ENCODE peak calls at places on chromosomes 12 and 14, in nine cellular contexts. P, I, W, V, X, B, Z, H and R are unnamed samples. For H3K9me3, the result is how much of the 10 kb centered on the place peaks cover.

GRCh38 chr12:4134833-4135597 is 138.5 kb upstream of the CCND2 start:
- DNase-seq in V (no peak), H (no peak), X (peak), P (no peak), I (no peak), Z (no peak), B (peak), W (no peak), R (no peak)

GRCh38 chr12:3727877-3728632 is 24.9 kb downstream of the CRACR2A start:
- DNase-seq in X (no peak), B (no peak), H (no peak), P (no peak), V (no peak), Z (no peak), I (peak), W (peak), R (peak)

GRCh38 chr12:17592472-17592871 is 497.5 kb downstream of the RERGL start:
- DNase-seq in X (no peak), P (no peak), I (no peak), W (no peak), H (no peak), B (no peak), Z (no peak), V (no peak), R (no peak)

GRCh38 chr12:100388382-100388781 is 31.5 kb downstream of the SLC17A8 start:
- DNase-seq in P (no peak), W (no peak), H (no peak), I (no peak), Z (no peak), X (no peak), V (no peak), B (no peak), R (no peak)

GRCh38 chr14:40417777-40418401 is 985.7 kb upstream of the FBXO33 start:
- DNase-seq in W (no peak), I (no peak), H (no peak), B (peak), V (peak), P (peak), Z (peak), X (no peak), R (no peak)

GRCh38 chr12:69508091-69508490 is 37.9 kb downstream of the FRS2 start:
- DNase-seq in W (peak), X (no peak), V (no peak), P (no peak), B (no peak), I (no peak), Z (no peak), H (no peak), R (no peak)

GRCh38 chr12:49093746-49094103 is 876 bp downstream of the DHH start:
- DNase-seq in Z (peak), P (peak), V (no peak), X (no peak), H (no peak), W (no peak), B (peak), I (no peak), R (no peak)

GRCh38 chr12:120369476-120370342 is 745 bp upstream of the MSI1 start:
- DNase-seq in H (no peak), I (no peak), P (no peak), Z (peak), V (no peak), X (no peak), W (no peak), B (peak), R (no peak)

GRCh38 chr14:71235865-71236264 is 328.6 kb downstream of the PCNX1 start:
- DNase-seq in W (no peak), B (no peak), X (peak), Z (no peak), H (no peak), I (no peak), P (peak), V (peak), R (peak)

GRCh38 chr12:76308866-76309265 is 39.3 kb downstream of the BBS10 start:
- DNase-seq in V (no peak), X (no peak), I (no peak), B (no peak), W (no peak), H (no peak), Z (no peak), P (no peak), R (no peak)

GRCh38 chr12:115094163-115094816 is 410.3 kb upstream of the TBX3 start:
- DNase-seq in I (no peak), H (no peak), W (no peak), B (no peak), Z (no peak), P (no peak), V (no peak), X (peak), R (no peak)

GRCh38 chr14:23356662-23357061 is 4.0 kb upstream of the SLC22A17 start:
- DNase-seq in Z (no peak), P (no peak), W (no peak), H (no peak), I (no peak), X (peak), B (peak), V (no peak), R (no peak)

GRCh38 chr14:91893659-91894058 is 26.3 kb upstream of the TC2N start:
- DNase-seq in Z (no peak), I (no peak), W (peak), V (peak), P (no peak), H (no peak), B (no peak), X (no peak), R (no peak)

GRCh38 chr14:24372701-24373416 is 4.9 kb downstream of the NFATC4 start:
- DNase-seq in I (no peak), H (no peak), P (peak), B (no peak), Z (no peak), X (peak), V (no peak), W (peak), R (no peak)

GRCh38 chr12:131092911-131093901 is 139.5 kb downstream of the ADGRD1 start:
- DNase-seq in H (peak), W (no peak), V (peak), B (peak), Z (no peak), X (peak), P (no peak), I (no peak), R (peak)

GRCh38 chr12:15540025-15540424 is 217.7 kb downstream of the PTPRO start:
- DNase-seq in B (no peak), V (peak), Z (no peak), H (no peak), P (no peak), W (peak), I (peak), X (no peak), R (no peak)

GRCh38 chr12:65302891-65303290 is 24.4 kb downstream of the MSRB3 start:
- DNase-seq in X (no peak), V (no peak), H (no peak), B (no peak), Z (no peak), I (no peak), P (no peak), W (no peak), R (no peak)

GRCh38 chr14:93105362-93105761 is 10.4 kb downstream of the ITPK1 start:
- DNase-seq in H (no peak), X (peak), Z (no peak), V (peak), I (peak), W (peak), P (no peak), B (no peak), R (no peak)

GRCh38 chr12:9319044-9319841 is 111.0 kb upstream of the PZP start:
- DNase-seq in V (peak), Z (no peak), W (peak), B (no peak), H (no peak), I (no peak), P (peak), X (no peak), R (no peak)

GRCh38 chr12:65653321-65653720 is 171.0 kb upstream of the HMGA2 start:
- DNase-seq in I (no peak), B (no peak), P (no peak), X (no peak), H (no peak), Z (no peak), W (no peak), V (no peak), R (no peak)

GRCh38 chr12:48105321-48105866 is 485 bp downstream of the SENP1 start:
- DNase-seq in Z (no peak), V (peak), H (no peak), I (peak), X (no peak), P (no peak), W (peak), B (no peak), R (no peak)

DNA sequence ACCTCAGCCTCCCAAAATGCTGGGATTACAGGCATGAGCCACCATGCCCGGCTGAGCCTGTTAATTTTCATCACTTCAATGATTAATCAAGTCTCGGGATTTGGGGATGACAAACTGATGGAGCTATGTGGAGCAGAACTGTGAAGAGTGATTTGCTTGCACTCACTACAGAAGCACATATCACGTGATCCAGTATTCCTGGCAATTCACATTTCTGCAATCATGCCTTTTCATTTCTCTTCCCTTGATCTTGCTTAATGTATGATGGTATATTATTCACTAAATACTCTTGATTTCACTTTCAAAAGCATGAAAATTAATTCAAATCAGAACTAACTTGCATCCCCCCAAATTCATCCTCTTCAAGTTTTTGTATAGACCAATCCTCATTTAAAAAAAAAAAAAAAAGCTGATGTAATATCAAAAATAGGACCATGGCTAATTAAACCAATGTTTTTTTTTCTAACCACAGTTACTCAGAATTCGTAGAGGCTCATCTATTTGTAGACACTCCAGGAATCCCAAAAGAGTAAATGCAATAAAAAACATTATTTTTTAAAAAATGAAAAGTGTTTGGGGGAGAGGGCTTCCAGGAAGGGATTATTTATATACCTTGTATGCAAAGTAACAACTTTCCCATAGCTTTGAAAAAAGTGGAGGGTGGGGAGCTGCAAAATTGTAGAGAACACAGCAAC is 7.0 kb upstream of the ATXN2 start:
- DNase-seq in H (no peak), I (no peak), P (no peak), Z (no peak), V (peak), W (no peak), X (no peak), B (no peak), R (no peak)
- H3K27ac ChIP-seq in H (no peak), I (no peak), P (no peak), Z (no peak), V (no peak), W (no peak), X (no peak), B (no peak), R (no peak)

GRCh38 chr12:34600592-34601462 is 578.5 kb downstream of the ALG10 start:
- DNase-seq in P (peak), W (no peak), V (no peak), B (no peak), H (no peak), I (no peak), Z (no peak), X (peak), R (no peak)

GRCh38 chr12:34597548-34598351 is 575.5 kb downstream of the ALG10 start:
- DNase-seq in X (no peak), B (no peak), Z (no peak), H (peak), V (no peak), W (no peak), P (no peak), I (no peak), R (no peak)

GRCh38 chr12:34599530-34600513 is 577.5 kb downstream of the ALG10 start:
- DNase-seq in P (peak), Z (no peak), H (peak), V (no peak), X (peak), I (no peak), W (no peak), B (no peak), R (no peak)

GRCh38 chr12:34598352-34598827 is 576.1 kb downstream of the ALG10 start:
- DNase-seq in P (peak), Z (no peak), W (no peak), I (no peak), X (peak), V (no peak), H (no peak), B (no peak), R (no peak)

GRCh38 chr12:34598851-34599529 is 576.7 kb downstream of the ALG10 start:
- DNase-seq in W (no peak), X (peak), V (no peak), P (no peak), B (no peak), H (no peak), I (no peak), Z (no peak), R (no peak)
- H3K9me3 ChIP-seq in W (under half), X (under half), V (under half), P (under half), B (half or more), H (half or more), I (half or more), Z (under half), R (half or more)

DNA sequence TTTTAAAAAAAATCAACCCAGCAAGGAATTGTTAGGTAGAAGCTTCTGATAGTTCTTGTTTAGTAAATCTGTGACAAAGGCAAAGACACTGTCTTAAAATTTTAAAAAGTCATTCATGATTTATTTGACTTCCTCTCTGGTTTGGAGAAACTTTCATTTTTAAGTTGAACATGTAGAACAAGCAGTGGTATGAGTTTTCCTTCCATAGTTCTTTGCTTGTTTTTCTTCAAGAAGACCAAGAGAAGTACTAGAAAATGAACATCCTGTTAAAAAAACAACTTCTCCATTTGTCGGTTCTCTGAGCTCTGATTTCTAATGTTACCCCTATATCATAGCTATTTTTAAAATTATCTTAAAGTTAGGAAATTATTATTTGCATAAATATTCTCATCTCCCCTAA is 15.6 kb downstream of the DIP2B start:
- DNase-seq in B (no peak), H (no peak), I (no peak), Z (no peak), P (no peak), X (no peak), V (no peak), W (no peak), R (no peak)
- H3K27ac ChIP-seq in B (no peak), H (peak), I (no peak), Z (peak), P (no peak), X (no peak), V (no peak), W (no peak), R (no peak)

GRCh38 chr12:34373926-34374325 is 351.6 kb downstream of the ALG10 start:
- DNase-seq in B (no peak), X (no peak), W (no peak), P (no peak), V (no peak), I (no peak), Z (no peak), H (no peak), R (no peak)
- H3K9me3 ChIP-seq in B (half or more), X (under half), W (under half), P (under half), V (under half), I (under half), Z (under half), H (half or more), R (under half)

GRCh38 chr14:80298491-80299017 is 87.2 kb upstream of the DIO2 start:
- DNase-seq in Z (no peak), H (no peak), X (no peak), B (no peak), W (no peak), V (no peak), I (no peak), P (no peak), R (no peak)
- H3K27ac ChIP-seq in Z (no peak), H (no peak), X (no peak), B (no peak), W (no peak), V (no peak), I (no peak), P (no peak), R (no peak)

DNA sequence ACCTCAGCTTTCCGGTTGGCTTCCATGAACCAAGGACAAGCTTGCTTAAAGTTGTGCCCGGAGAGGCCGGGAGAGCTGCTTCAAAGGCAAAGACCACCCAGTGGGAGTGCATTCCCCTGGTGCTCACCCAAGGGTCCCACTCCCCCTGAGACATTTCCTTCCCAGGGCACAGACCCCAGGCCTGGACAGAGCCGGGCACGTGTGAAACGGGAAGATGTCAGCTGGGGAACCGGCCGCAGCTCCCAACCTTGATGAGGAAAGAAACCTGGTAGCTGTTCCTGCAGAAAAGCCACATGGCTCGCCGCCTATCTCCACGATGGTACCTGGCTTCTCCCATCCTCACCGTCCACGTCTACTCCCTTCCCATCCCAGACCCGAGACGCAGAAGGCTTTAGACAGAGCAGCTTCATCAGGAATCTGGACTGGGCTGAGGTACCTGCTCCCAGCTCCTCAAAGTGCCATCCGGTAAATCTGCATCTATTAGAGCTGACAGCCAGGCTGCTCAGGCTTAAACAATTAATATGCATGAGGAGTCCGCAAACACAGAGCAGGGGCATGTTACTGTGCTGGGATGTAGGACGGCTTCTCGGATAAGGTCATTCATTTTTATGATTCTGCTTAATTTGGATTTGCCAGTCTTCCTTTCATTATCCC is 53.2 kb downstream of the GALNT9 start:
- DNase-seq in W (no peak), P (no peak), Z (no peak), H (no peak), X (no peak), I (no peak), B (no peak), V (no peak), R (no peak)
- H3K9me3 ChIP-seq in W (under half), P (under half), Z (under half), H (under half), X (under half), I (under half), B (under half), V (under half), R (under half)

GRCh38 chr12:52091061-52091460 is 11.6 kb downstream of the SMIM41 start:
- DNase-seq in B (no peak), I (no peak), H (no peak), W (no peak), V (no peak), Z (no peak), X (no peak), P (peak), R (no peak)
- H3K27ac ChIP-seq in B (no peak), I (no peak), H (no peak), W (no peak), V (no peak), Z (no peak), X (no peak), P (no peak), R (no peak)

GRCh38 chr12:34384693-34385092 is 362.4 kb downstream of the ALG10 start:
- DNase-seq in X (no peak), I (no peak), W (no peak), P (no peak), V (no peak), H (no peak), Z (no peak), B (no peak), R (no peak)
- H3K9me3 ChIP-seq in X (under half), I (half or more), W (under half), P (under half), V (under half), H (half or more), Z (under half), B (half or more), R (under half)

GRCh38 chr12:71461787-71462328 is 22.3 kb downstream of the LGR5 start:
- DNase-seq in I (no peak), B (no peak), V (no peak), H (no peak), X (no peak), W (no peak), P (peak), Z (no peak), R (no peak)

GRCh38 chr12:71456990-71457389 is 17.4 kb downstream of the LGR5 start:
- DNase-seq in B (no peak), W (no peak), Z (no peak), V (no peak), I (no peak), H (no peak), X (no peak), P (no peak), R (no peak)

GRCh38 chr12:71456316-71456715 is 16.7 kb downstream of the LGR5 start:
- DNase-seq in X (no peak), Z (no peak), V (no peak), B (no peak), W (no peak), I (no peak), P (no peak), H (no peak), R (no peak)

GRCh38 chr12:71460318-71460717 is 20.7 kb downstream of the LGR5 start:
- DNase-seq in Z (no peak), B (no peak), I (no peak), V (no peak), W (no peak), P (no peak), H (no peak), X (no peak), R (no peak)

GRCh38 chr12:71460850-71461609 is 21.4 kb downstream of the LGR5 start:
- DNase-seq in P (no peak), H (no peak), B (no peak), Z (no peak), V (no peak), W (no peak), X (no peak), I (no peak), R (no peak)
- H3K27ac ChIP-seq in P (no peak), H (no peak), B (no peak), Z (no peak), V (no peak), W (no peak), X (no peak), I (no peak), R (no peak)